ENCODE peak calls at places on chromosomes 3 and 15, in eight cellular contexts. Y, P, N, B, X, C, I and T are unnamed samples. For H3K4me1, the result is how much of the 10 kb centered on the place peaks cover.

GRCh38 chr3:29412117-29412516 is 131.2 kb downstream of the RBMS3 start:
- DNase-seq in B (no peak), Y (no peak), P (peak), C (no peak), I (no peak), X (no peak), N (no peak), T (no peak)

GRCh38 chr3:15513121-15513520 is 8.4 kb downstream of the COLQ start:
- DNase-seq in B (no peak), N (no peak), Y (no peak), P (no peak), C (no peak), I (no peak), X (no peak), T (no peak)

GRCh38 chr3:55884491-55885285 is 397.6 kb upstream of the WNT5A start:
- DNase-seq in Y (no peak), P (peak), N (no peak), X (no peak), C (no peak), B (no peak), I (no peak), T (no peak)

GRCh38 chr3:123688241-123688747 is 103.4 kb upstream of the HACD2 start:
- DNase-seq in I (no peak), B (no peak), P (peak), C (no peak), N (no peak), Y (no peak), X (no peak), T (no peak)

GRCh38 chr3:57085211-57085610 is 24.7 kb downstream of the SPATA12 start:
- DNase-seq in Y (no peak), C (no peak), B (no peak), I (no peak), P (no peak), N (no peak), X (no peak), T (no peak)

GRCh38 chr3:71641669-71642068 is 58.1 kb upstream of the FOXP1 start:
- DNase-seq in Y (no peak), P (no peak), I (no peak), X (no peak), N (no peak), B (no peak), C (no peak), T (no peak)

GRCh38 chr15:97961067-97961954 is 808 bp downstream of the ARRDC4 start:
- DNase-seq in C (peak), I (no peak), P (no peak), Y (peak), N (peak), X (peak), B (peak), T (peak)

GRCh38 chr15:66269326-66270090 is 16.0 kb upstream of the MEGF11 start:
- DNase-seq in C (no peak), I (no peak), B (peak), P (peak), X (no peak), N (no peak), Y (no peak), T (no peak)

GRCh38 chr15:45790325-45790943 is 155.6 kb downstream of the SQOR start:
- DNase-seq in C (no peak), I (no peak), N (peak), Y (no peak), X (no peak), P (no peak), B (peak), T (no peak)

GRCh38 chr3:9253327-9253726 is 3.9 kb upstream of the SRGAP3 start:
- DNase-seq in X (no peak), Y (no peak), B (no peak), N (no peak), I (no peak), C (no peak), P (peak), T (no peak)

GRCh38 chr3:133883657-133884546 is 11.8 kb downstream of the RAB6B start:
- DNase-seq in P (no peak), C (no peak), I (no peak), B (no peak), X (no peak), Y (no peak), N (no peak), T (no peak)

GRCh38 chr3:30401971-30402370 is 204.4 kb upstream of the TGFBR2 start:
- DNase-seq in Y (peak), C (no peak), B (no peak), I (no peak), N (no peak), P (peak), X (no peak), T (peak)

GRCh38 chr3:112046599-112046998 is 12.1 kb downstream of the TMPRSS7 start:
- DNase-seq in N (no peak), I (no peak), P (peak), X (no peak), C (no peak), Y (no peak), B (no peak), T (no peak)

GRCh38 chr3:124927454-124928079 is 7.0 kb downstream of the MUC13 start:
- DNase-seq in I (no peak), Y (no peak), X (no peak), C (no peak), N (no peak), P (peak), B (no peak), T (no peak)

GRCh38 chr3:25002052-25002451 is 426.0 kb upstream of the RARB start:
- DNase-seq in I (no peak), Y (no peak), N (no peak), P (no peak), B (no peak), X (no peak), C (no peak), T (no peak)

GRCh38 chr3:44001072-44001471 is 240.6 kb upstream of the TOPAZ1 start:
- DNase-seq in Y (no peak), C (no peak), I (no peak), P (no peak), X (no peak), N (no peak), B (peak), T (no peak)

GRCh38 chr3:156256945-156257344 is 136.6 kb downstream of the KCNAB1 start:
- DNase-seq in I (no peak), Y (no peak), X (no peak), B (no peak), N (no peak), C (no peak), P (no peak), T (no peak)
- H3K4me1 ChIP-seq in I (under half), Y (under half), X (under half), B (under half), N (under half), C (under half), P (under half), T (under half)

GRCh38 chr3:190345878-190346277 is 23.6 kb upstream of the CLDN1 start:
- DNase-seq in B (no peak), P (peak), C (no peak), Y (no peak), X (no peak), I (no peak), N (no peak), T (no peak)
- H3K4me3 ChIP-seq in B (no peak), P (no peak), C (no peak), Y (no peak), X (no peak), I (no peak), N (no peak), T (no peak)

DNA sequence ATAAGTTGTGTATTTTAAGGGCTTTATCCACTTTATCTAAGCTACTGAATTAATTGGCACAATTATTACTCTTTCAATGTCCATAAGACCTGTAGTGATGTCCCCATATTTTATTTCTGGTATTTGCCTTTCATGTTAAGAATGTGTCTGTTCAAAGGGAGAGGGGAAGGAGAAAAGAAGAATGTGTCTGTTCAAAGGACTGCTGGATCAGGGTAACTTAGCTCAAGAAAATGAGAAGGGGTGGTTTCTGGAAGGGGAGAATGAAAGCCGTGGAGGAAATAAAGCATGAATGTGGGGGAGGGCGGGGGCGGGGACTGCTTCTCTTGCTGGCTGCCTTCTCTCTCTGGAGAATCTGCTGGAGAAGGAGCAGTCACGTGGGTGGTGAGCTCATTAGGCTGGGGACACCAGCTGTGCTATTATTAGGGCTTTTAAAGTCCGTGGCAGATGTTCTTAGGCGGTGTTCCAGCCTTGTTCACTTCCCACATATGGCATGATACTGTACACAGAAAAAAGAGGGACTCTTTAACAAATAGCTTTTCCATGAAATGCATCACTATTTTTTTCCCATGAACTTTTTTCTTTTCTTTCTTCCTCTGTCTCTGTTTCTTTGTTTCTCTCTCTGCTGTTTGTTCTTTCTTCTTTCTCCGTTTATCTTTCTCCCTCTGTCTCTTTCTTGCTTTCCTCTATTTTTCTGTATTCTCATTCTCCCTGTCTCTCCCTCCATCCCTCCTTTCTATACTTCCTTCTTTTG is 63.7 kb upstream of the ULK4 start:
- DNase-seq in C (peak), I (no peak), Y (peak), N (peak), X (peak), P (peak), B (peak), T (peak)
- H3K4me1 ChIP-seq in C (under half), I (under half), Y (under half), N (under half), X (under half), P (under half), B (under half), T (half or more)

GRCh38 chr3:152151216-152151874 is 117.4 kb upstream of the MBNL1 start:
- DNase-seq in N (no peak), Y (no peak), X (no peak), B (peak), C (no peak), I (no peak), P (peak), T (no peak)
- H3K4me3 ChIP-seq in N (no peak), Y (no peak), X (no peak), B (no peak), C (no peak), I (no peak), P (no peak), T (no peak)

GRCh38 chr15:40329804-40330203 is 6.3 kb downstream of the INAFM2 start:
- DNase-seq in P (no peak), N (no peak), Y (no peak), C (no peak), B (no peak), X (no peak), I (no peak), T (peak)
- H3K4me1 ChIP-seq in P (under half), N (under half), Y (under half), C (under half), B (under half), X (under half), I (under half), T (half or more)